ENCODE peak calls at places on chromosomes 7 and 10, in nine cellular contexts. L is AG04450, K is body of pancreas, P is transverse colon, F is spleen, S is PC-9, E is upper lobe of right lung, H is prostate gland, M is GM06990. A is an unnamed sample. For H3K27me3, the result is how much of the 10 kb centered on the place peaks cover.

GRCh38 chr7:47278043-47278442 is 303.9 kb downstream of the TNS3 start:
- DNase-seq in L (no peak), K (no peak), P (no peak), F (no peak), S (no peak), E (no peak), H (no peak), M (no peak), A (no peak)

GRCh38 chr7:99707096-99707495 is 27.3 kb upstream of the CYP3A5 start:
- DNase-seq in L (no peak), K (no peak), P (no peak), F (no peak), S (no peak), E (no peak), H (no peak), M (no peak), A (no peak)

GRCh38 chr10:4849555-4850242 is 23.7 kb downstream of the AKR1E2 start:
- DNase-seq in L (peak), K (peak), P (peak), F (peak), S (peak), E (peak), H (peak), M (peak), A (peak)

GRCh38 chr7:50687096-50687495 is 95.6 kb downstream of the GRB10 start:
- DNase-seq in L (no peak), K (no peak), P (no peak), F (no peak), S (no peak), E (no peak), H (no peak), M (no peak), A (no peak)

GRCh38 chr10:79123547-79123963 is 54.8 kb downstream of the ZMIZ1 start:
- DNase-seq in L (no peak), K (no peak), P (no peak), F (no peak), S (no peak), E (no peak), H (no peak), M (no peak), A (no peak)

GRCh38 chr10:35000936-35001335 is 89.2 kb downstream of the CUL2 start:
- DNase-seq in L (no peak), K (no peak), P (no peak), F (no peak), S (no peak), E (no peak), H (no peak), M (no peak), A (no peak)

GRCh38 chr10:87918254-87918859 is 54.9 kb downstream of the PTEN start:
- DNase-seq in L (no peak), K (no peak), P (no peak), F (no peak), S (no peak), E (no peak), H (no peak), M (no peak), A (no peak)

GRCh38 chr10:89702121-89702480 is 711 bp downstream of the KIF20B start:
- DNase-seq in L (no peak), K (no peak), P (no peak), F (no peak), S (no peak), E (no peak), H (no peak), M (peak), A (no peak)

GRCh38 chr10:72089618-72090017 is 1.3 kb upstream of the SPOCK2 start:
- DNase-seq in L (no peak), K (no peak), P (peak), F (no peak), S (peak), E (no peak), H (no peak), M (no peak), A (no peak)

GRCh38 chr10:71746344-71747037 is 26.8 kb downstream of the VSIR start:
- DNase-seq in L (no peak), K (peak), P (peak), F (peak), S (no peak), E (no peak), H (no peak), M (no peak), A (peak)

GRCh38 chr7:151565541-151565940 is 45.8 kb upstream of the RHEB start:
- DNase-seq in L (no peak), K (no peak), P (no peak), F (no peak), S (no peak), E (no peak), H (no peak), M (no peak), A (no peak)

GRCh38 chr7:41869596-41869995 is 166.7 kb upstream of the INHBA start:
- DNase-seq in L (no peak), K (no peak), P (no peak), F (no peak), S (no peak), E (no peak), H (no peak), M (no peak), A (no peak)

GRCh38 chr7:123763191-123763661 is 14.4 kb upstream of the WASL start:
- DNase-seq in L (no peak), K (no peak), P (no peak), F (peak), S (no peak), E (no peak), H (no peak), M (no peak), A (no peak)

GRCh38 chr10:4383683-4384082 is 442.3 kb upstream of the AKR1E2 start:
- DNase-seq in L (no peak), K (no peak), P (no peak), F (no peak), S (no peak), E (no peak), H (no peak), M (no peak), A (no peak)

GRCh38 chr7:23117841-23118240 is 12.3 kb downstream of the KLHL7 start:
- DNase-seq in L (no peak), K (no peak), P (no peak), F (no peak), S (no peak), E (no peak), H (no peak), M (no peak), A (no peak)

GRCh38 chr7:5567810-5568209 is 144.2 kb upstream of the TNRC18 start:
- DNase-seq in L (no peak), K (no peak), P (no peak), F (no peak), S (no peak), E (no peak), H (no peak), M (no peak), A (no peak)

GRCh38 chr7:144835668-144836544 is at the start of gene TPK1:
- DNase-seq in L (peak), K (peak), P (peak), F (peak), S (peak), E (peak), H (peak), M (peak), A (peak)

GRCh38 chr7:48424731-48425130 is 253.5 kb downstream of the ABCA13 start:
- DNase-seq in L (no peak), K (no peak), P (no peak), F (no peak), S (peak), E (no peak), H (no peak), M (no peak), A (no peak)

GRCh38 chr7:35380739-35381224 is 126.9 kb upstream of the TBX20 start:
- DNase-seq in L (no peak), K (peak), P (no peak), F (no peak), S (no peak), E (peak), H (no peak), M (no peak), A (no peak)

GRCh38 chr10:28429573-28430216 is 103.2 kb upstream of the WAC start:
- DNase-seq in L (no peak), K (no peak), P (no peak), F (no peak), S (no peak), E (no peak), H (no peak), M (no peak), A (no peak)

GRCh38 chr7:2145835-2146580 is 86.7 kb downstream of the MAD1L1 start:
- DNase-seq in L (no peak), K (no peak), P (no peak), F (no peak), S (no peak), E (no peak), H (no peak), M (no peak), A (no peak)

GRCh38 chr10:11822809-11823121 is 391 bp upstream of the PROSER2 start:
- DNase-seq in L (no peak), K (no peak), P (no peak), F (no peak), S (no peak), E (no peak), H (no peak), M (no peak), A (no peak)
- H3K4me3 ChIP-seq in L (peak), K (no peak), P (peak), F (peak), S (peak), E (peak), H (peak), M (peak), A (peak)

GRCh38 chr10:64089648-64090047 is 568.4 kb downstream of the REEP3 start:
- DNase-seq in L (no peak), K (no peak), P (no peak), F (no peak), S (no peak), E (no peak), H (no peak), M (no peak), A (no peak)

GRCh38 chr10:64093946-64094560 is 572.9 kb downstream of the REEP3 start:
- DNase-seq in L (no peak), K (no peak), P (no peak), F (no peak), S (no peak), E (no peak), H (no peak), M (no peak), A (no peak)

GRCh38 chr10:64093304-64093703 is 572.1 kb downstream of the REEP3 start:
- DNase-seq in L (no peak), K (no peak), P (no peak), F (no peak), S (no peak), E (no peak), H (no peak), M (no peak), A (no peak)

GRCh38 chr10:64090865-64091264 is 569.7 kb downstream of the REEP3 start:
- DNase-seq in L (no peak), K (no peak), P (no peak), F (no peak), S (no peak), E (no peak), H (no peak), M (no peak), A (no peak)

DNA sequence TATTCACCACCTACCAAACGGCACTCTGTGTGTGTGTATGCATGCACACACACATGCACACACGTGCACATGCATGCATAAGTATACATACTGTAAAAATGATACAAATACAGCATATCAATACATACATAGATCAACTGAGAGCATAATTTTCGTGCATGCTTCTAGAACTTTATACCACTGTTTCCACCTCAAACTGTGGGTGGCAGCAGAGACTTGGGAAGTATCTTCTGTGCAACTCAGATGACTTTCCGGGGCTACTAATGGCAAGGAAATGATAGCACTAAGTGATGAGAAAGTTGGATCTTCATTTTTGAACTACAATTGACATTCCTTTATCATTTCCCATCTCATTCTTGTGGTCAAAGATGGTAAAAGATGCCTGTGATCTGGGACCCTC is 570.7 kb downstream of the REEP3 start:
- DNase-seq in L (no peak), K (no peak), P (no peak), F (no peak), S (no peak), E (no peak), H (no peak), M (no peak), A (no peak)
- TF ChIP-seq CTCF in L (no peak), K (no peak), P (no peak), F (peak), S (peak), E (peak), H (no peak), M (peak), A (no peak)

GRCh38 chr7:68694656-68695055 is 903.6 kb upstream of the AUTS2 start:
- DNase-seq in L (no peak), K (no peak), P (no peak), F (no peak), S (no peak), E (no peak), H (no peak), M (no peak), A (no peak)
- H3K27me3 ChIP-seq in L (under half), K (under half), P (under half), F (under half), S (under half), E (under half), H (under half), M (under half), A (under half)

GRCh38 chr7:124930173-124930623 is 573 bp upstream of the POT1 start:
- DNase-seq in L (no peak), K (no peak), P (no peak), F (no peak), S (no peak), E (no peak), H (no peak), M (no peak), A (no peak)
- H3K4me3 ChIP-seq in L (peak), K (no peak), P (peak), F (peak), S (peak), E (peak), H (peak), M (peak), A (peak)

GRCh38 chr7:8434290-8435002 is 1.0 kb downstream of the NXPH1 start:
- DNase-seq in L (no peak), K (no peak), P (no peak), F (peak), S (no peak), E (no peak), H (no peak), M (no peak), A (no peak)

GRCh38 chr7:8435597-8436243 is 2.3 kb downstream of the NXPH1 start:
- DNase-seq in L (no peak), K (no peak), P (no peak), F (no peak), S (no peak), E (no peak), H (no peak), M (no peak), A (no peak)

GRCh38 chr7:8433477-8434289 is at the start of gene NXPH1:
- DNase-seq in L (no peak), K (peak), P (no peak), F (peak), S (no peak), E (peak), H (no peak), M (peak), A (no peak)

GRCh38 chr7:8435120-8435519 is 1.7 kb downstream of the NXPH1 start:
- DNase-seq in L (no peak), K (no peak), P (no peak), F (peak), S (no peak), E (no peak), H (no peak), M (no peak), A (no peak)

GRCh38 chr7:8436965-8437364 is 3.6 kb downstream of the NXPH1 start:
- DNase-seq in L (no peak), K (peak), P (peak), F (peak), S (no peak), E (peak), H (no peak), M (peak), A (peak)
- TF ChIP-seq CTCF in L (peak), K (peak), P (peak), F (no peak), S (peak), E (peak), H (peak), M (peak), A (no peak)

GRCh38 chr10:104396581-104396980 is 42.9 kb downstream of the CFAP58 start:
- DNase-seq in L (no peak), K (no peak), P (no peak), F (no peak), S (no peak), E (no peak), H (no peak), M (no peak), A (no peak)
- H3K27me3 ChIP-seq in L (under half), K (under half), P (under half), F (under half), S (under half), E (under half), H (under half), M (under half), A (under half)

DNA sequence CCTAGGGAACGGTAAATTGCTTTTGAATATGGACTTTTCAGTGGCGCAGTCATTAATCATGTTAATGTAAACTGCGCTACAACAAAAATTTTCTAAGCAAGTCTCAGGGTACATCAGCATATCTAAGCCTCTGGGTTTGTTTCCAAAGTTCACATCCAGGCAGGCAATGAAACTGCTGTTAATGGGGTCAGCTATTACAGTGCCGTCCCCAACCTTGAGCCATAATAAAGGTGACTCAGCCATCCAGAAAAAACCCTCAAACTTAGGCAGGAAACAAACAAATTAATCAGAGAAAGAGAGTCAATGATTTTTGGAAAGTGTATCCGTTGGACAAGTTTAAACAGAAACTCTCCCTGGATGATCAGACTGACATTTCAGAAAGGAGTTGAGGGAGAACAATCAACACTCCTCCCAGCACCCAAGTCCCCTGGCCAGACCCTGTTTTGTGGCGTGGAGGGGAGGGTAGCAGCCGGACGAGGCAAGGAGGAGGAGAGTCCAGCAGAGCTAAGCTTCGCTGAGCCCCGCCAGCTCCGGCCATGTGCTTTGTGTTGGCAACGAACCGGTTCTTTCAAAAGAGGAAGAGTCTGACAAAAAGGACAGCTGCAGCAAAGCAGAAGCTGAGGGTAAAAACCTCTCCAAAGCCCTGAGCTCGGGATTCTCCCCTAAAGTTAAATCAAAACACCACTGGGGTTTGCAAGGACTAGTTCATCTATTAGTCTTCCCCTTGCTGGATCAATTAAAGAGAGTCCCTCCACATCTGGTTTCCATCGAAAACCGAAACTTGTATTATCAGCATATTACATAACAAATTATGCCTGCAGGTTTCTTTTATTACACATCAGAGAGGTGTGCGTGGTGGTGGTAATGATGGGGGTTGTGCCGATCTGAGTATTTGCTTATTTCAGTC is 3.6 kb downstream of the FAM53B start:
- DNase-seq in L (no peak), K (peak), P (peak), F (peak), S (no peak), E (peak), H (peak), M (peak), A (peak)
- H3K4me3 ChIP-seq in L (peak), K (no peak), P (peak), F (peak), S (no peak), E (peak), H (peak), M (no peak), A (no peak)

DNA sequence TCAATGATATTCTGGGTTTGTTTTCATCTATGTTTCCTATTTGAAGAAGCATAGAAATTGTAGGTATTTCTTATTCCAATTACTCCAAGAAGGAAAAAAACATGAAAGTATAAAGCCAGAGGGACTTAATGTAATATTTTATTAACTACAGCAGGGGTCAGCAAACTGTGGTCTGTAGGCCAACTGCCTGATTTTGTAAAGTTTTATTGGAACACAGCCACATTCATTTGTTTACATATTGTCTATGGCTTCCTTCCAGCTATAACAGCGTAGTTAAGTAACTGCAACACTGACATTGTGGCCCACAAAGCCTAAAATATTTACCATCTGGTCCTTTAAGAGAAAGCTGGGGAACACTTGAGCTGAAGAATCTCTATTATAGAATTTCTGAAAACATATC is 306.2 kb downstream of the BICC1 start:
- DNase-seq in L (peak), K (no peak), P (no peak), F (no peak), S (peak), E (no peak), H (no peak), M (no peak), A (no peak)
- TF ChIP-seq CTCF in L (no peak), K (no peak), P (no peak), F (no peak), S (no peak), E (no peak), H (no peak), M (no peak), A (no peak)

GRCh38 chr10:59176241-59177030 is at the start of gene PHYHIPL:
- DNase-seq in L (no peak), K (peak), P (no peak), F (peak), S (no peak), E (peak), H (peak), M (peak), A (peak)
- H3K27me3 ChIP-seq in L (under half), K (under half), P (under half), F (under half), S (under half), E (under half), H (under half), M (under half), A (under half)

A was measured in Peyer's patch.